ENCODE peak calls at places on chromosomes 7 and 10, in ten cellular contexts. C is sigmoid colon; R is kidney epithelial cell; A is activated CD4-positive, alpha-beta T cell treated with anti-CD3 and anti-CD28 coated beads, Interleukin-2, amount 10 ng/mL, durations not matched to agents 7 days and 5 days; J is left kidney; K is DMS153; S is HS-5; H is stimulated activated CD8-positive, alpha-beta memory T cell treated with anti-CD3 and anti-CD28 coated beads, Interleukin-4, amount 100 ng/mL, for 48 hours; Y is activated naive CD8-positive, alpha-beta T cell treated with anti-CD3 and anti-CD28 coated beads, Interleukin-2, amount 50 U/mL, for 24 hours; V is right lobe of liver. F is an unnamed sample.
A peak's percentile ranks its signal among the peaks of the same experiment; 100 is the strongest.

GRCh38 chr10:30207485-30208052 is 141.5 kb downstream of the MTPAP start:
- DNase-seq in C (no peak), R (no peak), A (no peak), J (peak; percentile 74), K (no peak), S (no peak), H (no peak), Y (no peak), V (no peak), F (peak; percentile 65)

GRCh38 chr7:10940748-10941358 is 32.8 kb upstream of the PHF14 start:
- DNase-seq in C (no peak), R (no peak), A (no peak), J (peak; percentile 60), K (peak; percentile 80), S (no peak), H (no peak), Y (peak; percentile 7), V (no peak), F (no peak)

GRCh38 chr7:35720032-35720431 is 25.1 kb upstream of the HERPUD2 start:
- DNase-seq in C (no peak), R (no peak), A (no peak), J (no peak), K (no peak), S (no peak), H (no peak), Y (no peak), V (no peak), F (no peak)

GRCh38 chr10:86753638-86754434 is 2.6 kb upstream of the BMPR1A start:
- DNase-seq in C (peak; percentile 71), R (no peak), A (no peak), J (peak; percentile 69), K (no peak), S (no peak), H (no peak), Y (no peak), V (no peak), F (no peak)

GRCh38 chr7:80134536-80135305 is at the start of gene GNAI1:
- DNase-seq in C (peak; percentile 84), R (peak; percentile 34), A (peak; percentile 15), J (peak; percentile 93), K (no peak), S (no peak), H (peak; percentile 53), Y (peak; percentile 39), V (peak; percentile 81), F (peak; percentile 88)

GRCh38 chr7:128827248-128827958 is 2.8 kb upstream of the FLNC start:
- DNase-seq in C (peak; percentile 87), R (no peak), A (no peak), J (peak; percentile 46), K (no peak), S (peak; percentile 47), H (no peak), Y (no peak), V (no peak), F (peak; percentile 85)

GRCh38 chr10:124165827-124166226 is 72.4 kb upstream of the CHST15 start:
- DNase-seq in C (peak; percentile 11), R (no peak), A (no peak), J (no peak), K (no peak), S (no peak), H (no peak), Y (no peak), V (no peak), F (no peak)

GRCh38 chr7:341841-342638 is 52.1 kb downstream of the FOXL3 start:
- DNase-seq in C (peak; percentile 79), R (no peak), A (no peak), J (no peak), K (no peak), S (no peak), H (no peak), Y (no peak), V (peak; percentile 92), F (no peak)

GRCh38 chr10:130962240-130963051 is 349.1 kb downstream of the TCERG1L start:
- DNase-seq in C (no peak), R (no peak), A (no peak), J (no peak), K (no peak), S (no peak), H (no peak), Y (no peak), V (no peak), F (no peak)

GRCh38 chr7:6576024-6576866 is 1.0 kb upstream of the ZDHHC4 start:
- DNase-seq in C (no peak), R (no peak), A (no peak), J (no peak), K (no peak), S (no peak), H (peak; percentile 37), Y (peak; percentile 16), V (no peak), F (no peak)

GRCh38 chr7:375901-376305 is 85.9 kb downstream of the FOXL3 start:
- DNase-seq in C (no peak), R (no peak), A (no peak), J (no peak), K (no peak), S (no peak), H (no peak), Y (peak; percentile 2), V (peak; percentile 11), F (no peak)

F was measured in EL.